ENCODE peak calls at places on chromosomes 5 and 9, in four cellular contexts. Z, J, P and G are unnamed samples. For H3K36me3, the result is how much of the 10 kb centered on the place peaks cover.

GRCh38 chr9:8857330-8858249 is 1058.0 kb upstream of the DMAC1 start:
- DNase-seq in Z (peak), J (peak), P (peak), G (peak)

GRCh38 chr9:113621309-113621791 is 157.8 kb downstream of the RGS3 start:
- DNase-seq in Z (no peak), J (peak), P (no peak), G (peak)

GRCh38 chr5:179376701-179377420 is 31.6 kb upstream of the ADAMTS2 start:
- DNase-seq in Z (no peak), J (peak), P (no peak), G (no peak)

GRCh38 chr9:126880947-126881332 is 20.5 kb downstream of the ZBTB34 start:
- DNase-seq in Z (no peak), J (no peak), P (no peak), G (no peak)

GRCh38 chr9:38047301-38048251 is 21.5 kb downstream of the SHB start:
- DNase-seq in Z (no peak), J (peak), P (peak), G (no peak)

GRCh38 chr5:140169410-140169809 is 5.6 kb upstream of the CYSTM1 start:
- DNase-seq in Z (no peak), J (no peak), P (no peak), G (no peak)

GRCh38 chr5:33457817-33458216 is 17.1 kb downstream of the TARS1 start:
- DNase-seq in Z (no peak), J (no peak), P (no peak), G (no peak)

GRCh38 chr5:83636141-83636540 is 84.5 kb downstream of the HAPLN1 start:
- DNase-seq in Z (no peak), J (no peak), P (no peak), G (no peak)

GRCh38 chr9:120688758-120689157 is 25.5 kb downstream of the MEGF9 start:
- DNase-seq in Z (no peak), J (no peak), P (no peak), G (no peak)

GRCh38 chr5:10118150-10118549 is 131.5 kb downstream of the ATPSCKMT start:
- DNase-seq in Z (no peak), J (no peak), P (no peak), G (no peak)

GRCh38 chr5:100780376-100780870 is 122.7 kb downstream of the ST8SIA4 start:
- DNase-seq in Z (no peak), J (no peak), P (no peak), G (no peak)

GRCh38 chr5:172571892-172572291 is 69.2 kb upstream of the NEURL1B start:
- DNase-seq in Z (no peak), J (no peak), P (no peak), G (no peak)

GRCh38 chr5:172568308-172568923 is 72.6 kb upstream of the NEURL1B start:
- DNase-seq in Z (no peak), J (no peak), P (no peak), G (no peak)

GRCh38 chr5:172571413-172571812 is 69.7 kb upstream of the NEURL1B start:
- DNase-seq in Z (no peak), J (no peak), P (no peak), G (no peak)

GRCh38 chr5:172570594-172571334 is 70.3 kb upstream of the NEURL1B start:
- DNase-seq in Z (no peak), J (no peak), P (no peak), G (no peak)

DNA sequence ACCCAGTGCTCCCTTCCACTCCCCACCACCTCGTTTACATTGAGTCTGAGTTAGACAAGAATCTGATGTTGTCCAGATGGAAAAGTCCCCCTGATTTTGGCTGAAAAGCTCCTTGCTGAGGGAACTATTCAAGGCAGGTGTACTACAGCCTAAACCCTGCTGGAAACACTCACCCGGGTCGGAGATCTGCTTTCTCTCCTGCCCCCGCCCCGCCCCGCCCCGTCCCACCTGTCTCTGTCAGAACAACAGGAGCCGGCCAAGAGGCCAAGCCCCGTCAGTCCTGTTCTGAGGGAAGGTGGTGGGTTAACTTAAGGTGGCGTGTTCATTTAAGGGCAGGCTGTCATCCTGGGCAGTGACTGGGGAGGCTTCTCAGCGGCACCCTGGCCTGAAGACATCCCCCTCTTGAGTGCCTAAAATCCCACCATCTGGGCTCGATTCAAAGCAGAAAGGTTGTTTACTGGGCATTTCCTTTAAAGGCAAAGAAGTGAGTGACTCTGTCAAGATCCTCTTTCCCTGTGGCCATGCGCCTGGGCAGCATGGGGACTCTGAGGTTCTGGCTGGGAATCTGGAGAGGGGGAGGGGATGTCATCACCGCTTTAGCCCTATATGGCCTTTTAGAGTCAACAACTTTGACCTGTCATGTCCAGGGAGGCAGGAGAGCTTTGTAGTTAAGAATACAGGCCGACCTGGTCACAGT is 71.1 kb upstream of the NEURL1B start:
- DNase-seq in Z (no peak), J (peak), P (no peak), G (no peak)
- H3K4me3 ChIP-seq in Z (no peak), J (no peak), P (no peak), G (no peak)

GRCh38 chr5:16669776-16670175 is 53.0 kb upstream of the RETREG1 start:
- DNase-seq in Z (no peak), J (no peak), P (no peak), G (no peak)
- H3K36me3 ChIP-seq in Z (under half), J (half or more), P (under half), G (under half)

DNA sequence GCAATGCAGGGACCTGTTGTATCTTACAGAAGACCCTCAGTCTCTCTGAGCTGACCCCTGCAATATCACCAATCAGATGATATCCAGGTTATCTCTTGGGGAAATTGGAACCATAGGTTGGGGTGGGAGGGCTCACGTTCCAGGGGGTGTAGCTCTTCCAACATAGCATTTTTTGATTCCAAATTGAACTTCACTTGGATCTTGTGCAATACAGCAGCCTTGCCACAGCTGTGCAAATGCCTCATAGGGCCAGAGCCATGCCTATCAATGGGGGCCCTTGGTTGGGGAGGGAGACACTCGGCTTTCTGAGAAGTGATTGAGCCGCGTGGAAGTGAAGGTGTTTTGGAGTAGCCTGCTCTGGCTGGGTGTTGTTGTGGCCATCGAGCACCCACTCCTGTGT is 117.2 kb upstream of the PITX1 start:
- DNase-seq in Z (no peak), J (peak), P (no peak), G (no peak)
- H3K4me3 ChIP-seq in Z (no peak), J (no peak), P (no peak), G (no peak)

GRCh38 chr5:109374625-109375024 is 35.1 kb downstream of the PJA2 start:
- DNase-seq in Z (no peak), J (no peak), P (no peak), G (no peak)
- H3K36me3 ChIP-seq in Z (under half), J (half or more), P (under half), G (under half)

DNA sequence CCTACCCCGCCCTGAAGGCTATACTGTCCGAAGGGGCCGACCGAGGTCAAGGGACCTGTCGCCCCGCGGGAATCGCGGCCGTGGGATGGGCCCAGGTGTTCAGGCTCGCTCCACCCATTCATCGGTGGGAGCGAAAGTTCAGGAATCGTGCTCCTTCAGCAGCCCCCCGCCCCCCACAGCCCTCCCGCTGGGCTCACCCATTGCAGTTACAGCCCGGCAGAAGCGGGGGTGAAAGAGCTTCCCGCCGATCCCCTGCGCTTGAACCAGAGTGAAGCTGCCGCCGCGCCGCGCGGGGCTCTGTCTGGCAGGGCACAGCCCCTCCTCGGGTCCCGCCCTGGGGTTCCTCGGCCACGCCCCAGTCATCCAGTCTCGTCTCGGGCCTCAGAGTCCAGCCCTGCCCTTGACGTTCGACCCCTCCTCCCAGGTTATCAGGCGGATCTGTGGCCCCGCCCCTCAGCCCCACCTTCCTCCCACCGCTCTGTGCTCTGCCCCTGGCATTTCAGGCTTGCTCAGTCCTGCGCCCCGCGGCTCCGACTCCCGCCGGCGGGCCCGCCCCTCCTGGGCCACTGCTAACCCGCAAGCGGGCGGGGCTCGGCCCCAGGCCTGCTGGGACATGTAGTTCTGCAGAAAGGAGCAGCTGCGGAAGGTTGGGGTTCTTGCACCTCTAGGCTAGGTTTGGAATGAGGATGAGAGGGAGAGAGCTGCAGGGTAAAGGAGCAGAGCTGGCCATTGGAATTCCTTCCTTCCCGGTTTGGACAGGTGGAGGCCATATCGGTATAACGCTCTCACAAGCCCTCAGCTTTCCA is at the start of gene MYORG:
- DNase-seq in Z (peak), J (peak), P (peak), G (peak)
- H3K4me3 ChIP-seq in Z (peak), J (peak), P (peak), G (peak)

DNA sequence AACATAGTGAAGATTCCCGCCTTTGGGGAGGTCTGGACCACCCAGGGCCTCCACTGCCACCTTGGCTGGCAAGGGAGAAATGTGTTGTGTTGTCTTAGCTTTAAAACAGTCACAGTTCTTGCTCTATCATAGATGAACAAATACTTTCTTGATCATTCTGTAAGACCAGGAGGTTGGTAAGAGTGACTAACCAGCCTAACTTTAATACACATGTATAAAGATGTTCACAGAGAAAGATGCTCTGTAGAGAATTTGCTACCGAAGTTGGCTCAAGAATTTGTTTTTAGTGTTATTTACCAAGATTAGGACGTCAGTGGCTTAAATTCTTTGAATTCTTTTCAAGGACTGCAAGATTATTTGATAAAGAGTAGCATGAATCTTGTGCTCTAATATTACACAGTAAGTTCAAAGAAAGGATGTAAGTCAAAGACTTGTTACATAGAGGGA is 28.4 kb downstream of the GLRX start:
- DNase-seq in Z (no peak), J (no peak), P (no peak), G (no peak)
- H3K36me3 ChIP-seq in Z (under half), J (half or more), P (under half), G (under half)

DNA sequence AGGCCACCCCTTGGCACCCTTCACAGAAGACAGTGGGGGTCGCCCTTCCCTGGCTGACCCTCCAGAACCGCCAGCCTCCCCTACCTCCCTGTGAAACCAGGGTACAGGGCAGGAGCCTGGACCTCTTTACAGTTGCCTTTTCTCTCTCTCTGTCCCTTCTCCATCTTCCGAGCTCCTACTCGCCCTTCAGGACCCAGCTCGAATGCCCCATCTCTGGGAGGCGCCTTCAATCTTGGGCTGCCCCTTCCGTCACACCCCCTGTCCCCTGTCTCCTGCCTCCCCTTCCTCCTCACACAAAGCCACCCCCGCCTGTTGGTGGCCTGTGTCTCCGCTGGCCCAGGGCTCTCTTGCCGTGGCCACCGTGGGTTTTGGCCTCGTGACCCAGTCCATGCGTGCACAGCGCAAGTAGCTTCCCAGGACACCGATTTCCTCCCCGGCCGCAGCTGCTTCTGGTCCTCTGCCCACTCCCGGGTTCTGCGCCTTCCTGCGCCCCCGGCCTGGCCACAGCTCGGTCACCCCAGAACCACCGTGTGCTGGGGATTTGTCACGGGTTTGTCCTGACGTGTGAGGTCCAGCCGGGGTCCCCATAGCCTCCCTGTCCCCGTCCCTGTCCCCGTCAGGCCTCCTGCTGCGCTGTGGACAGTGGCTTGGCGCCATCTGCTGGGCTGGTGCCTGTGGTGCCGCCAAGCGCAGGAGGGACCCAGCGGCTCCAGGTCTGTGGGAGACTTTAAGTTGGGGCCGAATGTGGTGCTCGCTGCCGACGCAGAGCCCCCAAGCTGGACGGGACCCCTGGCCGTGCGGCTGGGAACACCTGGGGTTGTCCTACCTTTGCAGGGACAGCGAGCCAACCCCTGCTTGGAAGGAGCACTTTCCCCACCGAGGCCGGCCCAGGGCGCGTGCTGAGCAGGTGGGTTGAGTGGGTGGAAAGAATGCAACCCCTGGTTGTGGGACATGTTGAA is 4.0 kb upstream of the TMEM250 start:
- DNase-seq in Z (peak), J (peak), P (peak), G (peak)
- H3K4me3 ChIP-seq in Z (peak), J (no peak), P (no peak), G (peak)

GRCh38 chr9:96363175-96363967 is 20.1 kb downstream of the SLC35D2 start:
- DNase-seq in Z (no peak), J (no peak), P (no peak), G (no peak)

GRCh38 chr9:96361668-96362067 is 21.8 kb downstream of the SLC35D2 start:
- DNase-seq in Z (no peak), J (no peak), P (no peak), G (no peak)

DNA sequence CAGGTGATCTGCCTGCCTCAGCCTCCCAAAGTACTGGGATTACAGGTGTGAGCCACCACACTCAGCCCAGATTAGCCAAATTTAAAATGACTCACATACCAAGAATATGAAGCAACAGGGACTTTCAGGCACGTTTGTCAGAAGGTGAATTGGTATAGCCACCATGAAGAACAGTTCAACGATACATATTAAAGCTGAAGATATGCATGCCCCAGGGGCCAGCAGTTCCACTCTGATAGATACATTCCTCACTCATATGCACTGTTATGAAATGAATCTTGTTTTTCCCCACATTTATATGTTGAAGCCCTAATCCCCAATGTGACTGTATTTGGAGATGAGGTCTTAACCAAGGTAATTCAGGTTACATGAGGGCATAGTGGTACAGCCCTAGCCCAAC is 22.5 kb downstream of the SLC35D2 start:
- DNase-seq in Z (no peak), J (no peak), P (no peak), G (no peak)
- H3K36me3 ChIP-seq in Z (under half), J (under half), P (under half), G (under half)

DNA sequence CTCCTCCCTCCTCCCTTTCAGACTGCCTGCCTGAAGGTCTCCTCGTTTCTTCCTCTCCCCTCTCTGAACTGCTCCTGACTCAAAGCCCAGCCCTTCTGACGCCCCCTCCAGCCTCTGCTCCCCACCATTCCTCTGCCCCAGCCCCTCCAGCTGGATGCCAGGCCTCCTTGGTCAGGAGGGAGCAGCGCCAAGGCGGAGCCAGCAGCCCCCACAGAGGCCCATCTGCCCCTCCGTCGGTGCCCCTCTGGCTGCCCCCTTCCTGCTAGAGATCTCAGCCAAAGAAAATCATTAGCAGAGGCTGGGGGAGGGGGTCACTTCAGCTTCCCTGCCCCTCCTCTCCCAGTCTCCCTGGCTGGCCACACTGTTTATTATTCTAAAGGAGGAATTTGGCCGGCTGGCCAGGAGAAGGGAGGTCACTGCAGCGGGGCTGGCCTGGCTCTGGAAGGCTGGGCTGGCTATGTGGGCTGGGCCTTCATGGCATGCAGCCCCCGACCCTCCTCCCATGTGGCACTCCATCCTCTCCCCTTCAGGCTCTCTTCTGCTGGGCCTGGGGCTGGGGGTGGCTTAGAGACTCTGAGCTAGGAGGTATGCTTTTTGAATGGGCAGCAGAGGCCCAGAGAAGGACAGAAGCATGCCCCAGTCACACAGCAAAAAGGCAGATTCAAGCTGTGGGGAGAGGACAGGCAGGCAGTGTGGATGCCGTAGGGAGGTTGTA is 16.9 kb downstream of the PDGFRB start:
- DNase-seq in Z (no peak), J (peak), P (peak), G (no peak)
- H3K4me3 ChIP-seq in Z (no peak), J (no peak), P (no peak), G (no peak)